ENCODE peak calls at places on chromosomes 4 and X, in seven cellular contexts. I, Z, K, L, H, G and N are unnamed samples.
A peak's percentile ranks its signal among the peaks of the same experiment; 100 is the strongest.

GRCh38 chr4:140286503-140286902 is 86.9 kb upstream of the SCOC start:
- DNase-seq in I (peak; percentile 14), Z (no peak), K (no peak), L (no peak), H (no peak), G (no peak), N (no peak)

GRCh38 chr4:3369781-3370660 is 71.7 kb upstream of the HGFAC start:
- DNase-seq in I (peak; percentile 76), Z (peak; percentile 9), K (no peak), L (no peak), H (no peak), G (peak; percentile 38), N (peak; percentile 44)

GRCh38 chr4:40199179-40199670 is 2.4 kb downstream of the RHOH start:
- DNase-seq in I (no peak), Z (no peak), K (no peak), L (no peak), H (no peak), G (peak; percentile 47), N (no peak)

GRCh38 chr4:8278421-8279287 is 9.1 kb downstream of the HTRA3 start:
- DNase-seq in I (no peak), Z (no peak), K (no peak), L (no peak), H (no peak), G (no peak), N (no peak)

GRCh38 chrX:152893631-152894610 is 3.9 kb upstream of the ZNF185 start:
- DNase-seq in I (no peak), Z (no peak), K (no peak), L (no peak), H (no peak), G (no peak), N (no peak)

GRCh38 chr4:95548738-95549245 is at the start of gene UNC5C:
- DNase-seq in I (no peak), Z (peak; percentile 19), K (no peak), L (peak; percentile 7), H (no peak), G (no peak), N (no peak)

GRCh38 chrX:7941390-7942042 is 14.3 kb upstream of the PNPLA4 start:
- DNase-seq in I (peak; percentile 22), Z (peak; percentile 5), K (no peak), L (peak; percentile 3), H (no peak), G (no peak), N (no peak)

GRCh38 chr4:1049591-1049905 is 38.1 kb downstream of the FGFRL1 start:
- DNase-seq in I (no peak), Z (peak; percentile 18), K (no peak), L (no peak), H (no peak), G (no peak), N (no peak)

GRCh38 chrX:41320393-41320792 is 13.6 kb upstream of the DDX3X start:
- DNase-seq in I (no peak), Z (no peak), K (no peak), L (no peak), H (no peak), G (no peak), N (no peak)

GRCh38 chr4:153571006-153571545 is 104.9 kb downstream of the TMEM131L start:
- DNase-seq in I (no peak), Z (no peak), K (no peak), L (no peak), H (no peak), G (no peak), N (no peak)

GRCh38 chrX:49155243-49155899 is 7.2 kb upstream of the MAGIX start:
- DNase-seq in I (peak; percentile 39), Z (peak; percentile 34), K (peak; percentile 23), L (peak; percentile 30), H (peak; percentile 19), G (no peak), N (peak; percentile 64)

GRCh38 chrX:154465601-154466000 is 7.5 kb downstream of the PLXNA3 start:
- DNase-seq in I (no peak), Z (no peak), K (no peak), L (no peak), H (no peak), G (no peak), N (no peak)

GRCh38 chr4:182758288-182758687 is 158.9 kb downstream of the DCTD start:
- DNase-seq in I (no peak), Z (no peak), K (no peak), L (no peak), H (no peak), G (no peak), N (no peak)

GRCh38 chrX:13360146-13360545 is 40.3 kb upstream of the ATXN3L start:
- DNase-seq in I (peak; percentile 58), Z (peak; percentile 44), K (no peak), L (no peak), H (no peak), G (no peak), N (no peak)

GRCh38 chr4:4714330-4714729 is 145.1 kb upstream of the MSX1 start:
- DNase-seq in I (no peak), Z (no peak), K (no peak), L (no peak), H (no peak), G (no peak), N (no peak)

GRCh38 chr4:956531-957230 is 16.7 kb downstream of the DGKQ start:
- DNase-seq in I (no peak), Z (no peak), K (no peak), L (no peak), H (no peak), G (no peak), N (no peak)

GRCh38 chrX:85112270-85112669 is 108.6 kb downstream of the APOOL start:
- DNase-seq in I (no peak), Z (no peak), K (no peak), L (no peak), H (no peak), G (no peak), N (no peak)

GRCh38 chr4:10184051-10184450 is 67.5 kb upstream of the WDR1 start:
- DNase-seq in I (no peak), Z (no peak), K (no peak), L (no peak), H (no peak), G (no peak), N (no peak)

GRCh38 chrX:55342533-55343501 is 78.1 kb upstream of the PAGE3 start:
- DNase-seq in I (peak; percentile 45), Z (peak; percentile 14), K (peak; percentile 29), L (peak; percentile 2), H (no peak), G (peak; percentile 32), N (peak; percentile 1)

GRCh38 chr4:82500830-82501229 is 61.0 kb downstream of the TMEM150C start:
- DNase-seq in I (peak; percentile 99), Z (peak; percentile 88), K (no peak), L (no peak), H (no peak), G (no peak), N (no peak)

GRCh38 chr4:169410839-169411770 is 140.3 kb upstream of the SH3RF1 start:
- DNase-seq in I (no peak), Z (no peak), K (peak; percentile 5), L (no peak), H (no peak), G (peak; percentile 58), N (no peak)

GRCh38 chr4:148787831-148788477 is 345.7 kb upstream of the NR3C2 start:
- DNase-seq in I (no peak), Z (no peak), K (no peak), L (no peak), H (peak; percentile 56), G (no peak), N (peak; percentile 99)

GRCh38 chr4:150425161-150425560 is 156.8 kb upstream of the MAB21L2 start:
- DNase-seq in I (no peak), Z (no peak), K (no peak), L (no peak), H (no peak), G (no peak), N (no peak)

GRCh38 chr4:165971446-165971845 is 98.4 kb downstream of the TLL1 start:
- DNase-seq in I (no peak), Z (no peak), K (no peak), L (no peak), H (no peak), G (no peak), N (no peak)

GRCh38 chr4:110085131-110085530 is 113.3 kb downstream of the ELOVL6 start:
- DNase-seq in I (no peak), Z (peak; percentile 23), K (peak; percentile 4), L (peak; percentile 71), H (no peak), G (peak; percentile 13), N (no peak)

GRCh38 chr4:41887821-41888699 is 47.2 kb upstream of the TMEM33 start:
- DNase-seq in I (peak; percentile 19), Z (peak; percentile 36), K (peak; percentile 45), L (peak; percentile 34), H (no peak), G (no peak), N (peak; percentile 26)

GRCh38 chr4:61924131-61924530 is 724.0 kb downstream of the ADGRL3 start:
- DNase-seq in I (no peak), Z (no peak), K (no peak), L (no peak), H (no peak), G (no peak), N (no peak)

GRCh38 chr4:16052939-16053338 is 30.9 kb downstream of the PROM1 start:
- DNase-seq in I (no peak), Z (no peak), K (no peak), L (no peak), H (no peak), G (no peak), N (no peak)

GRCh38 chr4:130359537-130359936 is 1263.6 kb downstream of the C4orf33 start:
- DNase-seq in I (no peak), Z (no peak), K (no peak), L (no peak), H (no peak), G (no peak), N (no peak)

GRCh38 chr4:100117749-100118148 is 72.5 kb downstream of the DDIT4L start:
- DNase-seq in I (no peak), Z (no peak), K (no peak), L (no peak), H (no peak), G (no peak), N (no peak)

GRCh38 chr4:137558951-137559350 is 26.7 kb upstream of the PCDH18 start:
- DNase-seq in I (no peak), Z (no peak), K (no peak), L (peak; percentile 24), H (no peak), G (no peak), N (no peak)

GRCh38 chr4:101753702-101754101 is 36.8 kb upstream of the BANK1 start:
- DNase-seq in I (no peak), Z (no peak), K (no peak), L (no peak), H (no peak), G (no peak), N (no peak)

GRCh38 chr4:84708406-84709135 is 125.6 kb downstream of the CDS1 start:
- DNase-seq in I (no peak), Z (no peak), K (no peak), L (no peak), H (no peak), G (no peak), N (no peak)

GRCh38 chrX:1077140-1077539 is 135.3 kb downstream of the CRLF2 start:
- DNase-seq in I (no peak), Z (no peak), K (no peak), L (no peak), H (no peak), G (no peak), N (no peak)

GRCh38 chr4:168751263-168752225 is 254.7 kb downstream of the PALLD start:
- DNase-seq in I (no peak), Z (no peak), K (no peak), L (no peak), H (no peak), G (no peak), N (no peak)

GRCh38 chr4:2662598-2662997 is 93.5 kb downstream of the TNIP2 start:
- DNase-seq in I (no peak), Z (no peak), K (no peak), L (no peak), H (peak; percentile 25), G (no peak), N (no peak)

GRCh38 chrX:65781845-65782244 is 114.4 kb downstream of the MSN start:
- DNase-seq in I (no peak), Z (no peak), K (no peak), L (no peak), H (no peak), G (no peak), N (no peak)

GRCh38 chrX:100812216-100813158 is 7.7 kb upstream of the CSTF2 start:
- DNase-seq in I (no peak), Z (no peak), K (no peak), L (peak; percentile 23), H (no peak), G (no peak), N (no peak)